ENCODE peak calls at places on chromosomes 13 and 19, in four cellular contexts. V is A549, E is K562, M is HepG2. L is an unnamed sample.

GRCh38 chr19:54335164-54335563 is 3.8 kb downstream of the LILRA4 start:
- DNase-seq in V (no peak), E (no peak), M (no peak), L (no peak)

GRCh38 chr13:49791753-49792549 is 531 bp downstream of the KPNA3 start:
- DNase-seq in V (no peak), E (peak; percentile 49), M (no peak), L (no peak)

GRCh38 chr19:44747739-44748425 is 626 bp upstream of the BCL3 start:
- DNase-seq in V (peak; percentile 76), E (no peak), M (peak; percentile 50), L (peak; percentile 76)

GRCh38 chr19:29745253-29745652 is 30.2 kb upstream of the C19orf12 start:
- DNase-seq in V (no peak), E (peak; percentile 18), M (peak; percentile 16), L (no peak)

GRCh38 chr13:59780058-59780457 is 383.7 kb downstream of the DIAPH3 start:
- DNase-seq in V (no peak), E (no peak), M (no peak), L (no peak)

GRCh38 chr13:31956944-31957644 is 74.5 kb upstream of the FRY start:
- DNase-seq in V (no peak), E (no peak), M (no peak), L (no peak)

GRCh38 chr19:30335306-30335886 is 36.8 kb upstream of the ZNF536 start:
- DNase-seq in V (no peak), E (no peak), M (no peak), L (no peak)

GRCh38 chr19:49533551-49534488 is 6.0 kb downstream of the RCN3 start:
- DNase-seq in V (peak; percentile 79), E (peak; percentile 86), M (no peak), L (peak; percentile 85)

GRCh38 chr13:110108348-110109139 is 198.4 kb downstream of the COL4A1 start:
- DNase-seq in V (peak; percentile 77), E (no peak), M (peak; percentile 51), L (peak; percentile 46)

GRCh38 chr19:54373781-54374266 is 9.1 kb upstream of the LAIR1 start:
- DNase-seq in V (no peak), E (no peak), M (no peak), L (no peak)

GRCh38 chr19:55456347-55456746 is 5.1 kb downstream of the ISOC2 start:
- DNase-seq in V (no peak), E (no peak), M (no peak), L (no peak)
- TF ChIP-seq MYC in V (no peak), E (no peak), M (no peak), L (no peak)

GRCh38 chr13:37602743-37603381 is 4.3 kb upstream of the POSTN start:
- DNase-seq in V (no peak), E (no peak), M (peak; percentile 5), L (peak; percentile 55)
- TF ChIP-seq JUN in V (no peak), E (no peak), M (no peak), L (no peak)

DNA sequence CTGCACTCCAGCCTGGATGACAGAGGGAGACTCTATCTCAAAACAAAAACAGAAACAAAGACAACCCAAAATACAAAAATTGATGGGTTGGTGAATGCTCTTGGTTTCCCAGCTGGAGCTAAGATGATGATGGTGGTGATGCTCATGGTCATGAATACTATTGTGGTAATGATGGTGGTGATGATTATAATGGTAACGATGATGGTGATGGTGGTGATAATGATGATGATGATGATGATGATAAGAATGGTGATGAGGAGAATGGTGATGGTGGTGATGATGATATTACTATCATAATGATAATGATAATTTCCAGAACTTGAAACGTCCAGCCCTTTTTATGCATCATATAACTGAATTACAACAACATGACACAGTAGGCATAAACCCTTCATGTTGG is 40.1 kb downstream of the VAV1 start:
- DNase-seq in V (no peak), E (no peak), M (no peak), L (no peak)
- H3K4me3 ChIP-seq in V (no peak overlapping the region), E (no peak overlapping the region), M (no peak overlapping the region), L (no peak overlapping the region)

DNA sequence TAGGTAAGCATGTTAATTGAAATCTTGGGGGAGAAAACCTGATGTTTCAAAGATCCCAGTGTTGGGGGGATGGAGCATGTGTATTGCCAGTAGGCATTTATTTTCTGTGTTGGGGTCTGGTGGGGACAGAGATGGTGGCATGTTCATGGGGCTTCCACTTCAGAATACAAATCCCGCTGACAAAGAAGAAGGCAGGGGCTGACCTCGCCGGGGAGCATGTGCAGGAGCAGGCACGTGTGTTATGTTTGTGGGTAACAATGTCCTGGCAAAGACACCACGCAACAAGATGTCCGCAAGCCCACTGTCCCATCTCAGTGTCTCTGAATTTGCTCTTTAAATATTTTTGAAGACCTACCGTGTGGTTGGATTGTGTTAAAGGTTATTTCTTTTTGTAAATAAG is 164.5 kb downstream of the TEX29 start:
- DNase-seq in V (no peak), E (no peak), M (no peak), L (no peak)
- TF ChIP-seq MYC in V (no peak), E (no peak), M (no peak), L (no peak)

L was measured in endothelial cell of umbilical vein.